ENCODE peak calls at places on chromosomes 3 and 15, in four cellular contexts. V is IMR-90, Q is H9, O is H1. Y is an unnamed sample.
A peak's percentile ranks its signal among the peaks of the same experiment; 100 is the strongest.

GRCh38 chr3:188491276-188491687 is 337.3 kb downstream of the LPP start:
- DNase-seq in V (peak; percentile 61), Q (no peak), O (no peak), Y (no peak)

GRCh38 chr3:124620600-124621063 is 109.6 kb upstream of the UMPS start:
- DNase-seq in V (peak; percentile 26), Q (no peak), O (no peak), Y (peak; percentile 91)

GRCh38 chr3:32531010-32531647 is 28.5 kb upstream of the CMTM6 start:
- DNase-seq in V (no peak), Q (no peak), O (no peak), Y (no peak)

GRCh38 chr3:146156060-146156459 is 4.9 kb downstream of the PLOD2 start:
- DNase-seq in V (no peak), Q (no peak), O (no peak), Y (no peak)

GRCh38 chr15:48415036-48415886 is 84.0 kb downstream of the DUT start:
- DNase-seq in V (peak; percentile 53), Q (no peak), O (no peak), Y (no peak)

GRCh38 chr3:177468331-177468730 is 271.0 kb upstream of the TBL1XR1 start:
- DNase-seq in V (peak; percentile 96), Q (no peak), O (no peak), Y (peak; percentile 87)

GRCh38 chr3:170425491-170426239 is 7.0 kb downstream of the CLDN11 start:
- DNase-seq in V (no peak), Q (no peak), O (no peak), Y (peak; percentile 53)

GRCh38 chr3:14175383-14176037 is 2.9 kb downstream of the XPC start:
- DNase-seq in V (peak; percentile 25), Q (no peak), O (no peak), Y (no peak)

GRCh38 chr3:190012314-190012782 is 108.3 kb downstream of the P3H2 start:
- DNase-seq in V (peak; percentile 54), Q (no peak), O (no peak), Y (peak; percentile 96)

GRCh38 chr3:111714305-111714704 is 119.2 kb upstream of the ZBED2 start:
- DNase-seq in V (peak; percentile 40), Q (peak; percentile 42), O (no peak), Y (peak; percentile 88)

GRCh38 chr15:70426065-70426821 is 328.5 kb upstream of the TLE3 start:
- DNase-seq in V (peak; percentile 40), Q (no peak), O (no peak), Y (no peak)

GRCh38 chr3:65596511-65597224 is 442.1 kb downstream of the MAGI1 start:
- DNase-seq in V (no peak), Q (no peak), O (peak; percentile 72), Y (peak; percentile 45)
- H4K8ac ChIP-seq in V (peak overlapping the region; percentile 19), Q (no peak overlapping the region), O (peak overlapping the region; percentile 87), Y (no peak overlapping the region)

GRCh38 chr3:30035935-30036567 is 570.4 kb upstream of the TGFBR2 start:
- DNase-seq in V (no peak), Q (no peak), O (no peak), Y (no peak)
- H4K5ac ChIP-seq in V (no peak overlapping the region), Q (no peak overlapping the region), O (no peak overlapping the region), Y (no peak overlapping the region)

GRCh38 chr15:89898146-89898545 is 4.4 kb upstream of the AP3S2 start:
- DNase-seq in V (no peak), Q (no peak), O (no peak), Y (peak; percentile 20)

GRCh38 chr15:89893696-89894450 is at the start of gene AP3S2:
- DNase-seq in V (peak; percentile 94), Q (peak; percentile 93), O (peak; percentile 89), Y (peak; percentile 95)

GRCh38 chr15:89898628-89899302 is 5.0 kb upstream of the AP3S2 start:
- DNase-seq in V (peak; percentile 47), Q (peak; percentile 83), O (peak; percentile 63), Y (peak; percentile 90)

GRCh38 chr15:89888214-89888804 is 5.5 kb downstream of the AP3S2 start:
- DNase-seq in V (peak; percentile 90), Q (no peak), O (no peak), Y (peak; percentile 59)

GRCh38 chr15:89893027-89893426 is 767 bp downstream of the AP3S2 start:
- DNase-seq in V (peak; percentile 5), Q (no peak), O (no peak), Y (no peak)
- H4K8ac ChIP-seq in V (peak overlapping the region; percentile 73), Q (no peak overlapping the region), O (no peak overlapping the region), Y (no peak overlapping the region)

DNA sequence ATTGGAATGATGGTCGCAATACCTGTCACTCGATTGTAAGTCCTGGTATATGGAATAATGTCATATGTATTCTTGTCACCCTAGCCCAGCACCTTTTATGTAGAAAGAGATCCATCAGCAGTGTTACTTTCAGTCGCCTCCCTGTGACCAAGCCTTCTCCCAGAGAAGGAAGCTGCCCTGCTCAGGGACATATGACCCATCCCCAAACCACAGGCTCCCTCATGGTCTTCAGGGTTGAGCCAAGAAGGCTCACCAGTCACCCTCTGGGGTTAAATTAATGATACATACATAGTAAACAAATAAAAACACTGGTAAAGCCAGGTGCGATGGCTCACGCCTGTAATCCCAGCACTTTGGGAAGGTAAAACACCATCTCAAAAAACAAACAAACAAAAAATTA is 4.6 kb upstream of the MFGE8 start:
- DNase-seq in V (no peak), Q (no peak), O (no peak), Y (no peak)
- H4K5ac ChIP-seq in V (no peak overlapping the region), Q (no peak overlapping the region), O (no peak overlapping the region), Y (no peak overlapping the region)

DNA sequence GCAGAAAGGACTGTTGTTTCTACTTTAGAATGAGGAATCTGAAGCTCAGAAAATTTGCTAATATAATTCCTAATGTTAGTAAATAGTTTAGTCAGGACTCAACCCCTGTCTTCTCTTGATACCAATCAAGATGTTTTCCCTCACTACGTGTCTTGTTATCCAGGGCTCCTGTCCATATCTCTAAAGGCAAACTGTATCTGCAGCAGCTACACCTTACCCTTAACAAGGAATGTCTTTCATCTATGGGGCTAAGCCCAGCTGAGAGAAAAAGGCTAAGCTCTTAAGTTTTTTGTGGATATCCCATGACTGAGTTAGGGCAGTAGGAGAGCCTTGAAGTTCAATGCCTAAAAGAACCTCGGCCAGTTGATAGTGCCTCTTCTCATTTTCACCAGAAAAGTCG is 32.5 kb downstream of the RAB11A start:
- DNase-seq in V (no peak), Q (no peak), O (peak; percentile 32), Y (no peak)
- H4K8ac ChIP-seq in V (no peak overlapping the region), Q (no peak overlapping the region), O (no peak overlapping the region), Y (no peak overlapping the region)

DNA sequence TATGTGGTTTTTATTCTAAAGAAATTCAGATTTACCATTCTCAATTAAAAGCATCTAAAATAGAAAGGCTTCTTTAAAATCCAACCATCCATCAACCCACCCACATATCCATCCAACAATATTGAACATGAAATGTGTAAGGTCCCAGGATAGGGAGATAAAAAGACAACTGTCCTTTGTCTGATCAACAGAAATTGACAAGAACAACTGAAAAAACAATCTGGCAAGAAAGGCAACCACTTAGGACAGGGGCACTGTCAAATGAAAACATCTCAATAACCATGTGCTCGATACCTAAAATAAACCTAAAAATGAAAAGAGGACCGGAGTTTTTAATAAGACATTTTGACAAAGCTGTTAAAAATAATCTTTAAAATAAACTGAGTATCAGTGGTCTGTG is 67.2 kb downstream of the NR1I2 start:
- DNase-seq in V (no peak), Q (no peak), O (no peak), Y (no peak)
- H4K5ac ChIP-seq in V (no peak overlapping the region), Q (no peak overlapping the region), O (no peak overlapping the region), Y (no peak overlapping the region)

GRCh38 chr3:129607391-129608068 is 1.1 kb upstream of the PLXND1 start:
- DNase-seq in V (no peak), Q (no peak), O (no peak), Y (no peak)
- H4K8ac ChIP-seq in V (peak overlapping the region; percentile 88), Q (no peak overlapping the region), O (peak overlapping the region; percentile 78), Y (no peak overlapping the region)

GRCh38 chr15:71699977-71700376 is 110.4 kb upstream of the NR2E3 start:
- DNase-seq in V (no peak), Q (no peak), O (no peak), Y (no peak)

GRCh38 chr15:71697236-71697635 is 113.1 kb upstream of the NR2E3 start:
- DNase-seq in V (no peak), Q (no peak), O (no peak), Y (no peak)

GRCh38 chr15:71697999-71698398 is 112.4 kb upstream of the NR2E3 start:
- DNase-seq in V (no peak), Q (no peak), O (no peak), Y (no peak)

GRCh38 chr15:71701808-71702207 is 108.5 kb upstream of the NR2E3 start:
- DNase-seq in V (no peak), Q (no peak), O (no peak), Y (no peak)

GRCh38 chr15:71698752-71699151 is 111.6 kb upstream of the NR2E3 start:
- DNase-seq in V (no peak), Q (no peak), O (no peak), Y (no peak)
- H4K5ac ChIP-seq in V (no peak overlapping the region), Q (no peak overlapping the region), O (no peak overlapping the region), Y (no peak overlapping the region)

Y was measured in mesendoderm.